ENCODE peak calls at places on chromosome 13, in six cellular contexts. One of them, this sample, is unnamed.

GRCh38 chr13:45222919-45223318 is 22.1 kb upstream of the KCTD4 start:
- DNase-seq in GM12892: no peak
- DNase-seq in NCI-H1694 treated with DMSO at 0.1 percent for 48 hours: no peak
- DNase-seq in C1 segment of cervical spinal cord: no peak
- DNase-seq in heart right ventricle: no peak
- DNase-seq in stimulated activated CD4-positive, alpha-beta T cell treated with anti-CD3 and anti-CD28 coated beads, TNF-alpha, amount 100 ng/mL, for 48 hours: no peak
- DNase-seq in this sample: no peak

GRCh38 chr13:19890030-19890429 is 26.6 kb upstream of the ZMYM5 start:
- DNase-seq in NCI-H1694 treated with DMSO at 0.1 percent for 48 hours: no peak
- DNase-seq in heart right ventricle: no peak
- DNase-seq in GM12892: no peak
- DNase-seq in C1 segment of cervical spinal cord: no peak
- DNase-seq in stimulated activated CD4-positive, alpha-beta T cell treated with anti-CD3 and anti-CD28 coated beads, TNF-alpha, amount 100 ng/mL, for 48 hours: no peak
- DNase-seq in this sample: no peak

GRCh38 chr13:26051231-26052135 is at the start of gene SHISA2:
- DNase-seq in NCI-H1694 treated with DMSO at 0.1 percent for 48 hours: peak
- DNase-seq in GM12892: peak
- DNase-seq in C1 segment of cervical spinal cord: peak
- DNase-seq in heart right ventricle: peak
- DNase-seq in stimulated activated CD4-positive, alpha-beta T cell treated with anti-CD3 and anti-CD28 coated beads, TNF-alpha, amount 100 ng/mL, for 48 hours: no peak
- DNase-seq in this sample: peak

GRCh38 chr13:79724348-79725103 is 243.6 kb downstream of the NDFIP2 start:
- DNase-seq in heart right ventricle: no peak
- DNase-seq in stimulated activated CD4-positive, alpha-beta T cell treated with anti-CD3 and anti-CD28 coated beads, TNF-alpha, amount 100 ng/mL, for 48 hours: no peak
- DNase-seq in NCI-H1694 treated with DMSO at 0.1 percent for 48 hours: peak
- DNase-seq in C1 segment of cervical spinal cord: no peak
- DNase-seq in GM12892: no peak
- DNase-seq in this sample: no peak

GRCh38 chr13:110444226-110444653 is 117.3 kb downstream of the RAB20 start:
- DNase-seq in C1 segment of cervical spinal cord: no peak
- DNase-seq in stimulated activated CD4-positive, alpha-beta T cell treated with anti-CD3 and anti-CD28 coated beads, TNF-alpha, amount 100 ng/mL, for 48 hours: no peak
- DNase-seq in heart right ventricle: no peak
- DNase-seq in NCI-H1694 treated with DMSO at 0.1 percent for 48 hours: no peak
- DNase-seq in GM12892: no peak
- DNase-seq in this sample: no peak

GRCh38 chr13:112351825-112352224 is 24.3 kb upstream of the SPACA7 start:
- DNase-seq in stimulated activated CD4-positive, alpha-beta T cell treated with anti-CD3 and anti-CD28 coated beads, TNF-alpha, amount 100 ng/mL, for 48 hours: no peak
- DNase-seq in heart right ventricle: no peak
- DNase-seq in C1 segment of cervical spinal cord: no peak
- DNase-seq in NCI-H1694 treated with DMSO at 0.1 percent for 48 hours: no peak
- DNase-seq in GM12892: no peak
- DNase-seq in this sample: no peak

GRCh38 chr13:95485045-95485517 is 67.4 kb upstream of the CLDN10 start:
- DNase-seq in stimulated activated CD4-positive, alpha-beta T cell treated with anti-CD3 and anti-CD28 coated beads, TNF-alpha, amount 100 ng/mL, for 48 hours: no peak
- DNase-seq in GM12892: no peak
- DNase-seq in heart right ventricle: no peak
- DNase-seq in NCI-H1694 treated with DMSO at 0.1 percent for 48 hours: no peak
- DNase-seq in C1 segment of cervical spinal cord: no peak
- DNase-seq in this sample: no peak

GRCh38 chr13:25588336-25589060 is 216.7 kb downstream of the ATP8A2 start:
- DNase-seq in C1 segment of cervical spinal cord: no peak
- DNase-seq in NCI-H1694 treated with DMSO at 0.1 percent for 48 hours: no peak
- DNase-seq in GM12892: no peak
- DNase-seq in stimulated activated CD4-positive, alpha-beta T cell treated with anti-CD3 and anti-CD28 coated beads, TNF-alpha, amount 100 ng/mL, for 48 hours: no peak
- DNase-seq in heart right ventricle: no peak
- DNase-seq in this sample: peak

GRCh38 chr13:52411629-52412028 is 5.7 kb upstream of the THSD1 start:
- DNase-seq in heart right ventricle: no peak
- DNase-seq in C1 segment of cervical spinal cord: no peak
- DNase-seq in stimulated activated CD4-positive, alpha-beta T cell treated with anti-CD3 and anti-CD28 coated beads, TNF-alpha, amount 100 ng/mL, for 48 hours: no peak
- DNase-seq in NCI-H1694 treated with DMSO at 0.1 percent for 48 hours: no peak
- DNase-seq in GM12892: no peak
- DNase-seq in this sample: no peak

GRCh38 chr13:85286081-85286480 is 513.1 kb downstream of the SLITRK6 start:
- DNase-seq in stimulated activated CD4-positive, alpha-beta T cell treated with anti-CD3 and anti-CD28 coated beads, TNF-alpha, amount 100 ng/mL, for 48 hours: no peak
- DNase-seq in GM12892: no peak
- DNase-seq in heart right ventricle: no peak
- DNase-seq in C1 segment of cervical spinal cord: no peak
- DNase-seq in NCI-H1694 treated with DMSO at 0.1 percent for 48 hours: no peak
- DNase-seq in this sample: no peak

This sample was measured in iPS-NIHi11.